ENCODE peak calls at places on chromosome 11, in eight cellular contexts. N, I, Q, S, R, X, J and U are unnamed samples.

GRCh38 chr11:9656864-9657263 is 7.0 kb upstream of the SWAP70 start:
- DNase-seq in J (no peak), R (no peak), X (no peak), S (no peak), I (no peak), Q (no peak), N (no peak), U (no peak)

GRCh38 chr11:77580712-77581337 is 8.9 kb upstream of the AQP11 start:
- DNase-seq in R (no peak), J (no peak), S (no peak), X (no peak), N (no peak), Q (no peak), I (no peak), U (no peak)

GRCh38 chr11:89443366-89444303 is 47.5 kb downstream of the NOX4 start:
- DNase-seq in I (no peak), R (no peak), N (no peak), J (no peak), X (peak), Q (no peak), S (no peak), U (no peak)

GRCh38 chr11:118870396-118871343 is 13.0 kb upstream of the CXCR5 start:
- DNase-seq in Q (peak), N (no peak), I (no peak), R (peak), S (peak), J (peak), X (peak), U (no peak)

GRCh38 chr11:119717839-119718534 is 11.0 kb downstream of the NECTIN1 start:
- DNase-seq in S (peak), N (no peak), X (peak), Q (no peak), I (no peak), J (no peak), R (no peak), U (no peak)

GRCh38 chr11:95245038-95245437 is 14.0 kb upstream of the SESN3 start:
- DNase-seq in R (no peak), J (no peak), I (no peak), N (no peak), S (no peak), Q (no peak), X (no peak), U (no peak)

GRCh38 chr11:114059278-114059983 is at the start of gene ZBTB16:
- DNase-seq in J (peak), S (no peak), N (no peak), Q (peak), I (peak), X (peak), R (peak), U (peak)

GRCh38 chr11:102268083-102268984 is 49.0 kb upstream of the BIRC3 start:
- DNase-seq in N (peak), Q (peak), X (peak), I (peak), J (peak), S (peak), R (peak), U (peak)

GRCh38 chr11:68351450-68352275 is 39.3 kb downstream of the LRP5 start:
- DNase-seq in N (no peak), R (no peak), J (no peak), S (no peak), I (no peak), X (no peak), Q (no peak), U (no peak)

GRCh38 chr11:8035225-8035846 is 45.7 kb upstream of the TUB start:
- DNase-seq in Q (no peak), N (no peak), J (no peak), R (no peak), X (no peak), I (no peak), S (no peak), U (no peak)

GRCh38 chr11:81658722-81659121 is 1074.9 kb downstream of the FAM181B start:
- DNase-seq in S (peak), J (no peak), R (no peak), Q (no peak), N (peak), I (peak), X (peak), U (peak)

GRCh38 chr11:3111919-3112690 is 53.0 kb downstream of the OSBPL5 start:
- DNase-seq in X (no peak), I (no peak), Q (no peak), N (no peak), R (no peak), J (no peak), S (no peak), U (no peak)

GRCh38 chr11:18723991-18724390 is 2.0 kb downstream of the IGSF22 start:
- DNase-seq in N (no peak), R (no peak), J (no peak), Q (no peak), X (no peak), S (no peak), I (no peak), U (no peak)

GRCh38 chr11:128367573-128367972 is 219.8 kb downstream of the ETS1 start:
- DNase-seq in J (no peak), N (no peak), Q (no peak), I (no peak), R (no peak), X (no peak), S (no peak), U (no peak)

GRCh38 chr11:64358907-64359711 is at the start of gene RPS6KA4:
- DNase-seq in X (peak), S (no peak), R (peak), N (peak), J (peak), Q (peak), I (peak), U (peak)
- TF ChIP-seq EP300 in X (no peak), S (no peak), R (no peak), N (no peak), J (no peak), Q (no peak), I (no peak), U (no peak)

GRCh38 chr11:65915101-65915820 is 3.6 kb downstream of the C11orf68 start:
- DNase-seq in J (no peak), S (no peak), X (no peak), R (no peak), Q (no peak), N (no peak), I (no peak), U (no peak)
- TF ChIP-seq EP300 in J (no peak), S (no peak), X (no peak), R (no peak), Q (no peak), N (no peak), I (no peak), U (no peak)

DNA sequence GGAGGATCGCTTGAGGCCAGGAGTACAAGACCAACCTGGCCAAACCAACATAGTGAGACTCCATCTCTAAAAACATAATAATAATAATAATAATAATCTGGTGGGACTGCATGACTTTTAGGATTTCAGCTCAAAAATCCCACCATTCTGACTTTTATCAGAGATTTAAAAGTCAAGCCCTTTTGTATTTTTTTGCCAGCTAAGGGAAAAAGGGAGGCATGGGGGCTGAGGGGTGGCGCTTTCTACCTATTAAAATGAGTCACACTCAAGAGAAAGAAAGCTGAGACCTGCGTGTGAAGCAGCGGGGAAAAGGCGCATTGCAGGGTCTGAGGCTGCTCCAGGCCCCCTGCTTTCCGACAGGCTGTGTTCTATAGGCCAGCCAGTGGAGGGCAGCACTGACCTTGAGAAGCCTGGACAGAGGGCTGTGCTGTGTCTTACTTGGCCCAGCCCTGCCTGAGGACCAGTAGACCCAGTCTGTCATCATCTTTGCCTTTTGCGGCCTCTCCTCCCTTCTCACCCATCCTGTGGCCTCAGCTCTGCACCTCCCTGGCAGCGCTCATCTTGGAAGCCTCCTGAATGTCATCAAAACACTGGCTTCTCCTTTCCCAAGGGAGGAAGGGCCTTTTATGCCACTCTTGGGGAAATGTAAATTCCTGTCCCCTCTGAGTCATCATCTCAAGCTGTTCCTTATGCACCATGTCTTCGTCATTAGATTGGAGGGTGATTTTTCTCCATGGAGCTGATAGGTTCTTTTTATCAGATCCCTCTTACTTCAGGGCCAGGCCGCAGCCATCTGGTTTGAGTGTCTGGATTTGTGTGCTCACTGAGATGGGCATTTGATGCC is 12.7 kb upstream of the MAPK8IP1 start:
- DNase-seq in X (peak), R (no peak), I (peak), S (peak), Q (no peak), J (no peak), N (peak), U (peak)
- TF ChIP-seq EP300 in X (no peak), R (no peak), I (no peak), S (no peak), Q (no peak), J (no peak), N (no peak), U (no peak)

DNA sequence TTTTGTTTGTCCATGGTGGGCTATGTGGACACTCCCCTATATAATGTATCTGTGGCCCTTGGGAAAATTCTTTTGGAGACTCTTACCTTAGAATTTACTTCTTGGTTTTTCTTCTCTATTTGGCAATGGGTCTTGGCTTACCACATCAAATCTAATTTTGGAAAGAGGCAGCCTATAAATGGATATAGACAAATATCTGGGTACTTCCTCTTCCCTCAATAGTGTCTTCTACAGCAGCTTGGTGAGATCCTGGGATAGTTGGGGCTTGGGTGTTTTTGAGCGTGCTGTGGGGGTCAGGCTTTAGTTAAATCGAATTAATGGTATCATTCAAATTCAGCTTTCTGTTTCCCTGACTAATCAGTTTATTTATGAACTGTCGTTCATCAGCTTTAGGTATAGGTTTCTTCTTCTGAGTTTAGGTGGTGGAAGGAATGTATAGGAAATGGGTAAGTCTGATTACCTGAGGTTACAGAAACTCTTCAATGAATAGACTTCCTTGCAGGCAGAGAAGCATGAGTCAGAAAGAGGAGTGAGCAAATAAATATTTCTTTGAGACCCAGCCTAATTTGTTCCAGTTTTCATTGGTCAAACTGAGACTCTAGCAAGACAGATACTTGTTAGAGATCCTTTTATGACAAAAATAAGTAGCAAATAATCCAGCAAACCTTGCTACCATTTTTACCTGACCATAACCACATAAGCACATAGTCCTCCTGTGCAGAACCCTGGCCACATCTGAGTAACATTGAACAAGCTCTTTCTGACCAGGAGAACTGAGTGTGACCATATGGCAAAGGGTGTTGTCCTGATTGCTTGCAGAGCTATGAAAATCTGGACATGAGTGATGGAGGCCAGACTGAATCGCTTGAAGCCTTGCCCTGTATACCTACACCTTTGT is 68.6 kb upstream of the SORL1-AS1 start:
- DNase-seq in N (no peak), R (no peak), Q (no peak), J (no peak), X (no peak), S (no peak), I (no peak), U (no peak)
- TF ChIP-seq EP300 in N (no peak), R (no peak), Q (no peak), J (no peak), X (no peak), S (no peak), I (no peak), U (no peak)

GRCh38 chr11:103887001-103887680 is 149.3 kb upstream of the DDI1 start:
- DNase-seq in Q (no peak), R (no peak), X (no peak), J (no peak), S (no peak), I (no peak), N (no peak), U (no peak)
- TF ChIP-seq EP300 in Q (no peak), R (no peak), X (no peak), J (no peak), S (no peak), I (no peak), N (no peak), U (no peak)

GRCh38 chr11:1227551-1228182 is 4.8 kb downstream of the MUC5B start:
- DNase-seq in I (no peak), S (no peak), N (no peak), X (peak), Q (no peak), J (peak), R (no peak), U (no peak)
- TF ChIP-seq EP300 in I (no peak), S (no peak), N (no peak), X (no peak), Q (no peak), J (no peak), R (no peak), U (no peak)